ENCODE peak calls at places on chromosomes 13 and 19, in six cellular contexts. Z is naive thymus-derived CD4-positive, alpha-beta T cell; L is ACHN; N is stimulated activated CD4-positive, alpha-beta T cell treated with anti-CD3 and anti-CD28 coated beads, Interleukin-4, amount 100 ng/mL, for 48 hours; K is tibial nerve; W is ovary. G is an unnamed sample.

GRCh38 chr13:39685652-39686051 is 30.2 kb downstream of the COG6 start:
- DNase-seq in Z (no peak), L (no peak), N (no peak), K (no peak), W (no peak), G (no peak)

GRCh38 chr19:12400618-12401502 is at the start of gene ZNF799:
- DNase-seq in Z (peak), L (peak), N (peak), K (peak), W (peak), G (peak)

GRCh38 chr19:31676271-31677004 is 327.2 kb upstream of the TSHZ3 start:
- DNase-seq in Z (no peak), L (peak), N (no peak), K (no peak), W (no peak), G (no peak)

GRCh38 chr13:32309812-32310706 is 5.1 kb downstream of the ZAR1L start:
- DNase-seq in Z (peak), L (peak), N (no peak), K (no peak), W (no peak), G (no peak)

GRCh38 chr13:23159205-23159586 is 21.6 kb upstream of the SGCG start:
- DNase-seq in Z (no peak), L (peak), N (peak), K (peak), W (no peak), G (no peak)

GRCh38 chr19:3985643-3986259 is 488 bp upstream of the EEF2 start:
- DNase-seq in Z (no peak), L (no peak), N (no peak), K (no peak), W (no peak), G (no peak)

GRCh38 chr19:54196514-54196913 is 4.1 kb upstream of the RPS9 start:
- DNase-seq in Z (no peak), L (no peak), N (no peak), K (no peak), W (no peak), G (no peak)

GRCh38 chr19:33186835-33187540 is 7.1 kb upstream of the LRP3 start:
- DNase-seq in Z (no peak), L (no peak), N (no peak), K (no peak), W (no peak), G (no peak)

GRCh38 chr13:100130092-100130491 is 41.2 kb downstream of the PCCA start:
- DNase-seq in Z (no peak), L (no peak), N (no peak), K (no peak), W (no peak), G (no peak)

GRCh38 chr19:34549833-34550232 is 68.3 kb downstream of the WTIP start:
- DNase-seq in Z (no peak), L (no peak), N (no peak), K (no peak), W (no peak), G (no peak)

GRCh38 chr13:88908896-88909535 is 1237.8 kb downstream of the SLITRK5 start:
- DNase-seq in Z (no peak), L (no peak), N (no peak), K (peak), W (no peak), G (no peak)

GRCh38 chr19:29013988-29014387 is 199.0 kb downstream of the UQCRFS1 start:
- DNase-seq in Z (no peak), L (no peak), N (no peak), K (no peak), W (no peak), G (no peak)

GRCh38 chr13:80361883-80362327 is 21.0 kb upstream of the SPRY2 start:
- DNase-seq in Z (no peak), L (peak), N (no peak), K (no peak), W (no peak), G (no peak)

GRCh38 chr13:97502192-97502591 is 68.2 kb downstream of the RAP2A start:
- DNase-seq in Z (no peak), L (no peak), N (no peak), K (peak), W (no peak), G (no peak)

GRCh38 chr13:113564331-113565023 is 20.1 kb upstream of the TFDP1 start:
- DNase-seq in Z (no peak), L (no peak), N (no peak), K (no peak), W (no peak), G (no peak)

GRCh38 chr19:18785179-18786124 is 5.7 kb downstream of the COMP start:
- DNase-seq in Z (peak), L (peak), N (peak), K (peak), W (peak), G (peak)

G was measured in naive thymus-derived CD8-positive, alpha-beta T cell.